ENCODE peak calls at places on chromosomes 3 and 15, in five cellular contexts. O is GM12878, X is K562, C is transverse colon, T is GM12892. N is an unnamed sample.

GRCh38 chr3:54278960-54279359 is 156.6 kb downstream of the CACNA2D3 start:
- DNase-seq in O (no peak), X (no peak), C (no peak), T (no peak), N (no peak)

GRCh38 chr3:186414735-186415419 is 52.8 kb upstream of the DGKG start:
- DNase-seq in O (no peak), X (no peak), C (peak), T (no peak), N (no peak)

GRCh38 chr3:88149146-88149515 is 628 bp upstream of the C3orf38 start:
- DNase-seq in O (no peak), X (peak), C (no peak), T (no peak), N (no peak)

GRCh38 chr15:45276851-45277250 is 24.8 kb downstream of the SLC28A2 start:
- DNase-seq in O (peak), X (peak), C (no peak), T (no peak), N (no peak)

GRCh38 chr15:71252036-71252898 is 137.0 kb downstream of the THSD4 start:
- DNase-seq in O (no peak), X (no peak), C (no peak), T (no peak), N (no peak)

GRCh38 chr15:70323111-70323851 is 225.6 kb upstream of the TLE3 start:
- DNase-seq in O (no peak), X (no peak), C (peak), T (no peak), N (no peak)

GRCh38 chr3:58392191-58392590 is 41.4 kb downstream of the PDHB start:
- DNase-seq in O (no peak), X (no peak), C (no peak), T (no peak), N (no peak)

GRCh38 chr3:172303181-172303580 is 145.1 kb downstream of the GHSR start:
- DNase-seq in O (no peak), X (no peak), C (no peak), T (no peak), N (no peak)

GRCh38 chr3:58463942-58464271 is 28.0 kb upstream of the KCTD6 start:
- DNase-seq in O (peak), X (no peak), C (no peak), T (no peak), N (no peak)

GRCh38 chr15:68818088-68818670 is 2.5 kb downstream of the ANP32A start:
- DNase-seq in O (no peak), X (peak), C (peak), T (peak), N (no peak)

GRCh38 chr15:68818671-68819450 is 1.8 kb downstream of the ANP32A start:
- DNase-seq in O (no peak), X (peak), C (peak), T (no peak), N (no peak)

GRCh38 chr15:68816795-68817303 is 3.8 kb downstream of the ANP32A start:
- DNase-seq in O (no peak), X (no peak), C (peak), T (no peak), N (no peak)

GRCh38 chr15:68816158-68816557 is 4.5 kb downstream of the ANP32A start:
- DNase-seq in O (no peak), X (no peak), C (no peak), T (no peak), N (no peak)

GRCh38 chr15:68817304-68818087 is 3.2 kb downstream of the ANP32A start:
- DNase-seq in O (no peak), X (peak), C (peak), T (no peak), N (no peak)
- TF ChIP-seq POLR2AphosphoS5 in O (peak), X (peak), C (peak), T (peak), N (no peak)

DNA sequence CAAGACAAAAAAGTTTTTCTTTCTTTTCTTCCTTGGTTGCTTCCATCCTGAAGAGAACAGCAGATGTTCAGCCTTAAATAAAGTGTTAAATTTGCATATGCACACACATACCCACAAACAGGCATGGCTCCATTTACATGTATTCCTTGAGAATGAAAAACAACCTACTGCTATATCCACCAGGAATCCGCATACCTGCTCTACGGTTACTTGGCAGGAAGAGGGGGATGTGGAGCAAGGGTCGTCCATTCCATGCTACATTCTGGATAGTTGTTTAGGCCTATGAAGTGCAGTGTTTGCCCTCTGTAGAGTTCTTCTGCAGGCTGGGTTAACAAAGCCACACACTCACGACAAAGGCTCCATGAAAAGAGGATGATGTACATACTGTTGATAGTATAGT is 322.8 kb downstream of the KCNH8 start:
- DNase-seq in O (no peak), X (no peak), C (no peak), T (no peak), N (no peak)
- TF ChIP-seq POLR2AphosphoS5 in O (no peak), X (no peak), C (no peak), T (no peak), N (no peak)

GRCh38 chr3:98903099-98903498 is 1.6 kb upstream of the DCBLD2 start:
- DNase-seq in O (no peak), X (no peak), C (no peak), T (no peak), N (no peak)
- TF ChIP-seq POLR2AphosphoS5 in O (no peak), X (no peak), C (no peak), T (no peak), N (no peak)

DNA sequence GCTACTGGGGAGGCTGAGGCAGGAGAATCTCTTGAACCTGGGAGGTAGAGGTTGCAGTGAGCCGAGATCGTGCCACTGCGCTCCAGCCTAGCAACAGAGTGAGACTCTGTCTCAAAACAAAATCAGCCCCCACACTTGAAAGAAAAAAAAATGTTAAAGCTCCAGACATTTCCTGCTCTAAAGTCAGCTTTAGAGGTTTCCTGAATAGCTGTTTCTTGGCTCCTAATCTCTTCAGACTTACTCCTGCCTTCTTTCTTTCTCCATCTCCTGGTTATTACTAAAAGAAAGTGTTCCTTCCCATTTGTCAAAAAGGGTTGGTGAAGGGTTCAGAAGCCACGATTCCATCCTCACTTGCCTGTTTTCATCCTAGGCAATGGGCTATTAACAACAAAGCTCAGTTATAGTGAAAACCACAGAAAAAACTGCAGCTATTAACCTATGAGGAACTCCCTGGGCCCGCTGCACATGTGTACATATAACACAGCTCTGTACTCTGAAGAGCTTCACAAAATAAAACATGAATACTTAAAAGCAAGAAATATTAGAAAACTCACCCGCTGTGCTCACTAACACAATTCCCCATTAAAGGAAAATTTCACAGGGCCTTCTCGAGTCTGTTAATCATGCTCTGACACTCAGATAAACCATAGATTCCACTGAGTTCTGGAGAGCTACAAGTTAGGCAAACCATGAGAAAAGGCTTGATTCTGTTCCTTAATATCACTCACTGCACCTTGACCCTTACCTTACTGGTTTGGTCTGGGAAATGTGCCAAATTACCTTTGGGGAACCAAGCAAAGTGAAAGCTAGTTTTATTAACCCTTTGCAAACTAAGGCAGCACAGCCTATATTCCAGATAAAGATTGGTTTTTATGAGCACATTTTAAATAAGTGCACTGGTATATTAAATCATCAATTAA is 89.9 kb upstream of the TSPAN3 start:
- DNase-seq in O (no peak), X (no peak), C (peak), T (no peak), N (no peak)
- TF ChIP-seq POLR2AphosphoS5 in O (no peak), X (no peak), C (peak), T (no peak), N (no peak)

DNA sequence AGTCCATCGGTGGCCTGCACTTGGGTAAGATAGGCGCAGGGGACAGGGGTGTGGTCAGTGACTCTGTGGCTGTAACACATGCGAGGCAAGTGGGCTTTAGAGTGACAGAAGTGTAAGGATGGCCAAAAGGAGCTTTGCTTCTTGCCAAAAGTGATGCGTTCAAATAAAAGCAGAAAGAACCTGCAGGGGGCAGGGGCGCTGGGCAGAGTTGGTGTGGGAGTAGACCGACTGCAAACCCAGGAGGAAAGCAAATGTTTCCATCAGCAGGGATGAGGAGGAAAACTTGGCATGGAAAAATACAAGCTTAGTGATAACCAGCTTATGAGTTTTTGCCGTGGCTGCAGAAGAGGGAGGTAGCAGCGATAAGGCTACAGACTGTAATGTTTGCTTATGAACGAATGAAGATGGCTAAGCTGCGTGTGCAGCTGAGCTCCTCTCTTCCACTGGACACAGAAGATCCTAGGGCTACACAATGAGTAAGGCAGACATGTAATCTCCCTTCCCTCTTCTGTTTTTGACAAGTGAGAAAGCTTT is 149.4 kb downstream of the WNT5A start:
- DNase-seq in O (no peak), X (no peak), C (no peak), T (no peak), N (no peak)
- TF ChIP-seq POLR2AphosphoS5 in O (no peak), X (no peak), C (no peak), T (no peak), N (no peak)

N was measured in GM12891.